ENCODE peak calls at places on chromosomes 16 and 17, in five cellular contexts. I is heart left ventricle, S is NCI-H1092, E is T-helper 2 cell, A is left ventricle myocardium inferior. U is an unnamed sample.

GRCh38 chr17:47699536-47699840 is 5.5 kb downstream of the TBKBP1 start:
- DNase-seq in I (no peak), S (no peak), E (no peak), A (no peak), U (no peak)

GRCh38 chr16:15648135-15648730 is 1.8 kb upstream of the NDE1 start:
- DNase-seq in I (no peak), S (no peak), E (no peak), A (no peak), U (no peak)

GRCh38 chr17:48753794-48754499 is 25.4 kb upstream of the HOXB13 start:
- DNase-seq in I (no peak), S (no peak), E (no peak), A (no peak), U (no peak)

GRCh38 chr17:75262112-75262606 is 480 bp downstream of the MRPS7 start:
- DNase-seq in I (no peak), S (no peak), E (no peak), A (no peak), U (no peak)

GRCh38 chr17:61415374-61416210 is 15.9 kb downstream of the TBX2 start:
- DNase-seq in I (no peak), S (no peak), E (no peak), A (no peak), U (no peak)

GRCh38 chr16:21566891-21567414 is 32.4 kb upstream of the METTL9 start:
- DNase-seq in I (no peak), S (no peak), E (no peak), A (no peak), U (no peak)

GRCh38 chr17:60383379-60383778 is 8.6 kb downstream of the USP32 start:
- DNase-seq in I (no peak), S (peak), E (no peak), A (no peak), U (no peak)

GRCh38 chr17:8154608-8155152 is 2.5 kb upstream of the PER1 start:
- DNase-seq in I (no peak), S (no peak), E (no peak), A (no peak), U (no peak)

GRCh38 chr16:51161440-51162195 is 10.5 kb upstream of the SALL1 start:
- DNase-seq in I (no peak), S (no peak), E (no peak), A (no peak), U (no peak)

GRCh38 chr17:49624896-49625295 is 49.2 kb downstream of the NXPH3 start:
- DNase-seq in I (no peak), S (no peak), E (no peak), A (no peak), U (no peak)

GRCh38 chr17:82367724-82368524 is 3.6 kb upstream of the UTS2R start:
- DNase-seq in I (no peak), S (no peak), E (peak), A (no peak), U (no peak)

GRCh38 chr17:8161289-8162231 is 1.2 kb downstream of the VAMP2 start:
- DNase-seq in I (no peak), S (no peak), E (peak), A (peak), U (no peak)

GRCh38 chr16:85010931-85011845 is at the start of gene ZDHHC7:
- DNase-seq in I (peak), S (peak), E (peak), A (peak), U (peak)

GRCh38 chr17:79852748-79853147 is 13.5 kb upstream of the CBX4 start:
- DNase-seq in I (no peak), S (no peak), E (peak), A (no peak), U (no peak)

GRCh38 chr16:17828012-17828411 is 357.3 kb upstream of the XYLT1 start:
- DNase-seq in I (no peak), S (no peak), E (no peak), A (no peak), U (no peak)

GRCh38 chr16:74926832-74927231 is 58.1 kb downstream of the WDR59 start:
- DNase-seq in I (no peak), S (no peak), E (no peak), A (no peak), U (no peak)

GRCh38 chr17:15255713-15256454 is 9.2 kb downstream of the PMP22 start:
- DNase-seq in I (no peak), S (no peak), E (no peak), A (no peak), U (no peak)

GRCh38 chr17:80738020-80738380 is 193.4 kb downstream of the RPTOR start:
- DNase-seq in I (no peak), S (no peak), E (no peak), A (no peak), U (no peak)

GRCh38 chr16:4410335-4411075 is 5.9 kb downstream of the CORO7 start:
- DNase-seq in I (no peak), S (peak), E (peak), A (no peak), U (no peak)

U was measured in cerebellar nuclear complex.